ENCODE peak calls at places on chromosomes 6 and 20, in six cellular contexts. U is T-helper 17 cell; I is central memory CD8-positive, alpha-beta T cell; B is right cardiac atrium; O is aorta; A is activated CD8-positive, alpha-beta memory T cell treated with anti-CD3 and anti-CD28 coated beads, Interleukin-2, amount 10 ng/mL, durations not matched to agents 7 days and 5 days. K is an unnamed sample.

GRCh38 chr6:10146723-10147451 is 268.0 kb downstream of the TFAP2A start:
- ATAC-seq in U (peak; percentile 68), I (no peak), B (peak; percentile 55), O (no peak), A (peak; percentile 58), K (peak; percentile 53)

GRCh38 chr20:9397928-9398327 is 116.5 kb upstream of the LAMP5 start:
- ATAC-seq in U (no peak), I (no peak), B (peak; percentile 65), O (no peak), A (no peak), K (peak; percentile 53)

GRCh38 chr6:5159162-5159561 is 74.0 kb downstream of the PPP1R3G start:
- ATAC-seq in U (no peak), I (no peak), B (no peak), O (no peak), A (no peak), K (no peak)

GRCh38 chr20:50592282-50593004 is 82.3 kb downstream of the PTPN1 start:
- ATAC-seq in U (no peak), I (no peak), B (peak; percentile 57), O (no peak), A (no peak), K (peak; percentile 45)

GRCh38 chr20:37346526-37347346 is 796 bp downstream of the SRC start:
- ATAC-seq in U (no peak), I (no peak), B (peak; percentile 6), O (no peak), A (no peak), K (peak; percentile 9)

GRCh38 chr6:156752666-156753301 is 24.4 kb upstream of the ARID1B start:
- ATAC-seq in U (peak; percentile 47), I (no peak), B (no peak), O (no peak), A (no peak), K (no peak)

GRCh38 chr6:52363222-52363867 is 1.4 kb downstream of the PAQR8 start:
- ATAC-seq in U (no peak), I (no peak), B (no peak), O (no peak), A (no peak), K (no peak)

GRCh38 chr6:13278184-13278583 is 50.2 kb downstream of the TBC1D7 start:
- ATAC-seq in U (no peak), I (no peak), B (no peak), O (no peak), A (no peak), K (no peak)

GRCh38 chr6:30646450-30647038 is 389 bp upstream of the C6orf136 start:
- ATAC-seq in U (no peak), I (no peak), B (peak; percentile 92), O (peak; percentile 91), A (peak; percentile 81), K (peak; percentile 94)

GRCh38 chr6:118042855-118043254 is 135.8 kb downstream of the SLC35F1 start:
- ATAC-seq in U (no peak), I (no peak), B (no peak), O (no peak), A (no peak), K (no peak)

GRCh38 chr6:11200356-11200755 is 32.1 kb downstream of the NEDD9 start:
- ATAC-seq in U (no peak), I (no peak), B (no peak), O (no peak), A (no peak), K (no peak)

GRCh38 chr20:45467172-45467571 is 2.4 kb upstream of the WFDC2 start:
- ATAC-seq in U (no peak), I (no peak), B (no peak), O (no peak), A (no peak), K (no peak)

GRCh38 chr6:137497722-137498463 is 3.7 kb upstream of the OLIG3 start:
- ATAC-seq in U (peak; percentile 70), I (no peak), B (peak; percentile 29), O (peak; percentile 5), A (peak; percentile 42), K (peak; percentile 32)

GRCh38 chr20:53547664-53548239 is 45.9 kb downstream of the ZNF217 start:
- ATAC-seq in U (peak; percentile 55), I (no peak), B (peak; percentile 64), O (peak; percentile 77), A (peak; percentile 51), K (peak; percentile 25)

GRCh38 chr6:130107710-130108109 is 89.3 kb downstream of the L3MBTL3 start:
- ATAC-seq in U (no peak), I (no peak), B (no peak), O (no peak), A (no peak), K (no peak)

GRCh38 chr20:54649511-54649962 is 174.1 kb downstream of the DOK5 start:
- ATAC-seq in U (peak; percentile 36), I (no peak), B (peak; percentile 88), O (no peak), A (peak; percentile 30), K (peak; percentile 57)

GRCh38 chr6:140388815-140389214 is 1014.4 kb upstream of the CITED2 start:
- ATAC-seq in U (no peak), I (no peak), B (no peak), O (no peak), A (no peak), K (no peak)

GRCh38 chr20:37992802-37993538 is 40.3 kb downstream of the TTI1 start:
- ATAC-seq in U (no peak), I (no peak), B (peak; percentile 68), O (no peak), A (no peak), K (peak; percentile 66)

GRCh38 chr6:33607784-33608161 is 13.3 kb upstream of the ITPR3 start:
- ATAC-seq in U (peak; percentile 79), I (peak; percentile 46), B (no peak), O (no peak), A (peak; percentile 78), K (no peak)

GRCh38 chr20:16528078-16528477 is 45.2 kb downstream of the KIF16B start:
- ATAC-seq in U (no peak), I (no peak), B (no peak), O (no peak), A (no peak), K (peak; percentile 71)

GRCh38 chr6:52176550-52176949 is 9.6 kb upstream of the IL17A start:
- ATAC-seq in U (peak; percentile 74), I (peak; percentile 96), B (no peak), O (no peak), A (peak; percentile 60), K (no peak)

K was measured in gastroesophageal sphincter.